ENCODE peak calls at places on chromosomes 12 and 14, in six cellular contexts. D, G, K, W, A and B are unnamed samples.

GRCh38 chr12:53868516-53868986 is 70.1 kb upstream of the HOXC13 start:
- DNase-seq in K (no peak), D (no peak), G (no peak), W (no peak), A (no peak), B (no peak)

GRCh38 chr12:108360487-108360886 is 21.4 kb upstream of the CMKLR1 start:
- DNase-seq in K (no peak), D (no peak), W (no peak), G (no peak), A (no peak), B (no peak)

GRCh38 chr12:2783936-2784600 is 10.7 kb upstream of the FKBP4 start:
- DNase-seq in A (peak; percentile 50), K (no peak), D (peak; percentile 74), W (peak; percentile 73), G (peak; percentile 81), B (peak; percentile 23)

GRCh38 chr12:42447371-42447786 is 121.4 kb downstream of the PPHLN1 start:
- DNase-seq in D (peak; percentile 46), W (no peak), K (no peak), A (no peak), G (no peak), B (no peak)

GRCh38 chr12:46983959-46984833 is 95.2 kb upstream of the PCED1B start:
- DNase-seq in D (peak; percentile 76), K (no peak), W (peak; percentile 22), G (no peak), A (no peak), B (no peak)

GRCh38 chr12:108449478-108449877 is 65.6 kb upstream of the FICD start:
- DNase-seq in A (no peak), D (no peak), W (no peak), G (no peak), K (no peak), B (no peak)

GRCh38 chr12:109782322-109782695 is 50.9 kb downstream of the TRPV4 start:
- DNase-seq in W (no peak), G (no peak), A (no peak), D (no peak), K (no peak), B (no peak)

GRCh38 chr14:51547260-51547659 is 104.5 kb upstream of the FRMD6 start:
- DNase-seq in K (peak; percentile 55), D (peak; percentile 98), W (peak; percentile 23), G (no peak), A (peak; percentile 76), B (no peak)

GRCh38 chr12:27179399-27180214 is 64.5 kb upstream of the STK38L start:
- DNase-seq in A (peak; percentile 63), W (no peak), G (no peak), D (peak; percentile 88), K (no peak), B (no peak)

GRCh38 chr14:47189911-47190503 is 485.4 kb downstream of the MDGA2 start:
- DNase-seq in K (no peak), D (no peak), W (no peak), G (no peak), A (no peak), B (no peak)

GRCh38 chr14:54299393-54300363 is 97.1 kb upstream of the CDKN3 start:
- DNase-seq in A (no peak), G (no peak), W (no peak), D (peak; percentile 92), K (no peak), B (no peak)

GRCh38 chr14:101980700-101981099 is 16.3 kb downstream of the DYNC1H1 start:
- DNase-seq in D (peak; percentile 98), A (peak; percentile 86), K (peak; percentile 87), W (no peak), G (no peak), B (no peak)

GRCh38 chr12:48104531-48104930 is 1.3 kb downstream of the SENP1 start:
- DNase-seq in W (no peak), G (no peak), D (no peak), A (no peak), K (no peak), B (no peak)

GRCh38 chr12:51009038-51009437 is 17.1 kb downstream of the SLC11A2 start:
- DNase-seq in K (peak; percentile 81), D (peak; percentile 17), G (peak; percentile 85), A (peak; percentile 26), W (peak; percentile 44), B (peak; percentile 84)

GRCh38 chr14:90695997-90696681 is 120.1 kb downstream of the TTC7B start:
- DNase-seq in G (no peak), A (no peak), W (no peak), D (no peak), K (peak; percentile 71), B (no peak)

GRCh38 chr12:14884458-14884878 is 1.2 kb downstream of the MGP start:
- DNase-seq in D (peak; percentile 91), G (peak; percentile 79), A (peak; percentile 89), K (peak; percentile 54), W (peak; percentile 70), B (peak; percentile 44)

GRCh38 chr12:12839886-12840285 is 26.7 kb downstream of the DDX47 start:
- DNase-seq in A (no peak), W (peak; percentile 88), G (no peak), D (peak; percentile 68), K (no peak), B (no peak)

GRCh38 chr12:114888458-114888857 is 204.5 kb upstream of the TBX3 start:
- DNase-seq in D (peak; percentile 33), G (no peak), W (no peak), A (no peak), K (no peak), B (no peak)

GRCh38 chr14:24329736-24330135 is 5.1 kb downstream of the ADCY4 start:
- DNase-seq in D (no peak), G (peak; percentile 91), A (no peak), W (peak; percentile 43), K (no peak), B (no peak)

GRCh38 chr12:122356192-122356635 is 66.3 kb downstream of the CLIP1 start:
- DNase-seq in D (peak; percentile 80), A (peak; percentile 48), K (no peak), W (peak; percentile 53), G (no peak), B (no peak)

GRCh38 chr12:29051221-29051620 is 97.9 kb upstream of the FAR2 start:
- DNase-seq in D (peak; percentile 59), G (no peak), W (no peak), K (no peak), A (no peak), B (no peak)

GRCh38 chr12:79737875-79738718 is 47.3 kb upstream of the PAWR start:
- DNase-seq in W (peak; percentile 60), A (peak; percentile 36), D (peak; percentile 76), K (no peak), G (no peak), B (no peak)

GRCh38 chr14:103281496-103282231 is 52.4 kb upstream of the EIF5 start:
- DNase-seq in D (peak; percentile 68), A (peak; percentile 72), G (no peak), K (peak; percentile 48), W (peak; percentile 42), B (no peak)

GRCh38 chr14:77119852-77120251 is 21.7 kb downstream of the ZDHHC22 start:
- DNase-seq in D (no peak), G (no peak), W (no peak), A (no peak), K (no peak), B (no peak)
- H3K27ac ChIP-seq in D (no peak overlapping the region), G (no peak overlapping the region), W (no peak overlapping the region), A (no peak overlapping the region), K (peak overlapping the region; percentile 81), B (peak overlapping the region; percentile 30)

GRCh38 chr12:132630672-132631071 is 12.1 kb downstream of the P2RX2 start:
- DNase-seq in K (no peak), G (no peak), W (no peak), D (no peak), A (no peak), B (no peak)
- H3K27ac ChIP-seq in K (no peak overlapping the region), G (no peak overlapping the region), W (no peak overlapping the region), D (no peak overlapping the region), A (no peak overlapping the region), B (no peak overlapping the region)

DNA sequence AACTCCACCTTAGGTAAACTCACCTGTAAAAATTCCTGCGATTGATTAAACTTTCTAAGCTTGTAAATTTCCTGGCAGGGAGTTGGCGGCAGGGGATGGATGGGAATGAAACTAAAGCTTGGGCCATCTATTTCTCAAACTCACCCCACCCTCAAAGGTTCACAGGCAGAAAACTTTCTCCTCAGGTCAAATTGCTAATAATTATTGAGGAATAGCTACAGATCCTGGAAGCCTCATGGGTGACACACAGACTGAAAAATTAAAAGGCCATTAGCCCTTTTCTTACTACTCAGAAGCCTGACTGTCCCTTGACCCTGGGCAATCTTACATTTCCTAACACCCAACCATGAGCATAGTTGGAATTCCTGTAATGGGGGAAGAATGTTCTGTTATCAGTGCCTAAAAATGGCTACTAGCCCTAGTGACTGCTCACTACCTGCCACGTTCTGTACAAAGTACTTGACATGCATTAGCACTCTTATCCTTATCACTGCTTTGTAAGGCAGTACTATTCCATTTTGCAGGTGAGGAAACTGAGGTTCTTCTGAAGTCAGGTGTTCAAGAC is 12.4 kb upstream of the SYNDIG1L start:
- DNase-seq in A (no peak), W (no peak), G (no peak), K (no peak), D (peak; percentile 21), B (no peak)
- H3K27ac ChIP-seq in A (no peak overlapping the region), W (no peak overlapping the region), G (no peak overlapping the region), K (no peak overlapping the region), D (peak overlapping the region; percentile 72), B (no peak overlapping the region)

GRCh38 chr14:22845821-22846625 is 9.6 kb downstream of the MMP14 start:
- DNase-seq in G (peak; percentile 43), K (no peak), D (no peak), A (no peak), W (no peak), B (no peak)
- H3K27ac ChIP-seq in G (peak overlapping the region; percentile 37), K (no peak overlapping the region), D (no peak overlapping the region), A (peak overlapping the region; percentile 96), W (peak overlapping the region; percentile 80), B (no peak overlapping the region)